ENCODE peak calls at places on chromosomes 5 and 9, in eight cellular contexts. One of them, this sample, is unnamed.
A peak's percentile ranks its signal among the peaks of the same experiment; 100 is the strongest.

GRCh38 chr5:32805966-32806626 is 95.0 kb downstream of the NPR3 start:
- DNase-seq in pancreas: no peak
- DNase-seq in Calu3: no peak
- DNase-seq in foreskin melanocyte: no peak
- DNase-seq in activated CD4-positive, alpha-beta T cell treated with anti-CD3 and anti-CD28 coated beads, Interleukin-2, amount 50 U/mL, for 48 hours: no peak
- DNase-seq in HEK293T: no peak
- DNase-seq in GM04504: peak; percentile 63
- DNase-seq in stimulated activated CD4-positive, alpha-beta T cell treated with anti-CD3 and anti-CD28 coated beads, TNF-alpha, amount 100 ng/mL, for 1 hour: no peak
- DNase-seq in this sample: no peak

GRCh38 chr5:169836835-169837234 is 143.5 kb downstream of the INSYN2B start:
- DNase-seq in pancreas: no peak
- DNase-seq in Calu3: no peak
- DNase-seq in foreskin melanocyte: no peak
- DNase-seq in activated CD4-positive, alpha-beta T cell treated with anti-CD3 and anti-CD28 coated beads, Interleukin-2, amount 50 U/mL, for 48 hours: no peak
- DNase-seq in HEK293T: no peak
- DNase-seq in GM04504: no peak
- DNase-seq in stimulated activated CD4-positive, alpha-beta T cell treated with anti-CD3 and anti-CD28 coated beads, TNF-alpha, amount 100 ng/mL, for 1 hour: no peak
- DNase-seq in this sample: no peak

GRCh38 chr5:176743136-176743827 is 67.1 kb upstream of the UNC5A start:
- DNase-seq in pancreas: no peak
- DNase-seq in Calu3: peak; percentile 30
- DNase-seq in foreskin melanocyte: no peak
- DNase-seq in activated CD4-positive, alpha-beta T cell treated with anti-CD3 and anti-CD28 coated beads, Interleukin-2, amount 50 U/mL, for 48 hours: no peak
- DNase-seq in HEK293T: peak; percentile 5
- DNase-seq in GM04504: no peak
- DNase-seq in stimulated activated CD4-positive, alpha-beta T cell treated with anti-CD3 and anti-CD28 coated beads, TNF-alpha, amount 100 ng/mL, for 1 hour: no peak
- DNase-seq in this sample: peak; percentile 35

GRCh38 chr5:139862313-139862712 is 66.7 kb downstream of the PSD2 start:
- DNase-seq in pancreas: no peak
- DNase-seq in Calu3: no peak
- DNase-seq in foreskin melanocyte: no peak
- DNase-seq in activated CD4-positive, alpha-beta T cell treated with anti-CD3 and anti-CD28 coated beads, Interleukin-2, amount 50 U/mL, for 48 hours: no peak
- DNase-seq in HEK293T: no peak
- DNase-seq in GM04504: peak; percentile 13
- DNase-seq in stimulated activated CD4-positive, alpha-beta T cell treated with anti-CD3 and anti-CD28 coated beads, TNF-alpha, amount 100 ng/mL, for 1 hour: no peak
- DNase-seq in this sample: no peak

GRCh38 chr9:132125944-132126720 is 35.7 kb upstream of the NTNG2 start:
- DNase-seq in pancreas: no peak
- DNase-seq in Calu3: no peak
- DNase-seq in foreskin melanocyte: no peak
- DNase-seq in activated CD4-positive, alpha-beta T cell treated with anti-CD3 and anti-CD28 coated beads, Interleukin-2, amount 50 U/mL, for 48 hours: no peak
- DNase-seq in HEK293T: no peak
- DNase-seq in GM04504: no peak
- DNase-seq in stimulated activated CD4-positive, alpha-beta T cell treated with anti-CD3 and anti-CD28 coated beads, TNF-alpha, amount 100 ng/mL, for 1 hour: no peak
- DNase-seq in this sample: no peak

GRCh38 chr5:128630078-128630575 is 92.1 kb upstream of the FBN2 start:
- DNase-seq in pancreas: no peak
- DNase-seq in Calu3: no peak
- DNase-seq in foreskin melanocyte: no peak
- DNase-seq in activated CD4-positive, alpha-beta T cell treated with anti-CD3 and anti-CD28 coated beads, Interleukin-2, amount 50 U/mL, for 48 hours: no peak
- DNase-seq in HEK293T: no peak
- DNase-seq in GM04504: no peak
- DNase-seq in stimulated activated CD4-positive, alpha-beta T cell treated with anti-CD3 and anti-CD28 coated beads, TNF-alpha, amount 100 ng/mL, for 1 hour: no peak
- DNase-seq in this sample: no peak

GRCh38 chr5:129960831-129961230 is 56.6 kb downstream of the CHSY3 start:
- DNase-seq in pancreas: no peak
- DNase-seq in Calu3: no peak
- DNase-seq in foreskin melanocyte: no peak
- DNase-seq in activated CD4-positive, alpha-beta T cell treated with anti-CD3 and anti-CD28 coated beads, Interleukin-2, amount 50 U/mL, for 48 hours: no peak
- DNase-seq in HEK293T: no peak
- DNase-seq in GM04504: no peak
- DNase-seq in stimulated activated CD4-positive, alpha-beta T cell treated with anti-CD3 and anti-CD28 coated beads, TNF-alpha, amount 100 ng/mL, for 1 hour: no peak
- DNase-seq in this sample: no peak

GRCh38 chr5:176368726-176369125 is 3.4 kb downstream of the ARL10 start:
- DNase-seq in pancreas: no peak
- DNase-seq in Calu3: no peak
- DNase-seq in foreskin melanocyte: no peak
- DNase-seq in activated CD4-positive, alpha-beta T cell treated with anti-CD3 and anti-CD28 coated beads, Interleukin-2, amount 50 U/mL, for 48 hours: no peak
- DNase-seq in HEK293T: no peak
- DNase-seq in GM04504: no peak
- DNase-seq in stimulated activated CD4-positive, alpha-beta T cell treated with anti-CD3 and anti-CD28 coated beads, TNF-alpha, amount 100 ng/mL, for 1 hour: no peak
- DNase-seq in this sample: no peak

GRCh38 chr9:122562134-122562760 is 9.3 kb downstream of the OR1N2 start:
- DNase-seq in pancreas: no peak
- DNase-seq in Calu3: no peak
- DNase-seq in foreskin melanocyte: no peak
- DNase-seq in activated CD4-positive, alpha-beta T cell treated with anti-CD3 and anti-CD28 coated beads, Interleukin-2, amount 50 U/mL, for 48 hours: no peak
- DNase-seq in HEK293T: no peak
- DNase-seq in GM04504: no peak
- DNase-seq in stimulated activated CD4-positive, alpha-beta T cell treated with anti-CD3 and anti-CD28 coated beads, TNF-alpha, amount 100 ng/mL, for 1 hour: no peak
- DNase-seq in this sample: no peak

GRCh38 chr5:14745188-14745563 is 80.7 kb downstream of the OTULIN start:
- DNase-seq in pancreas: no peak
- DNase-seq in Calu3: no peak
- DNase-seq in foreskin melanocyte: no peak
- DNase-seq in activated CD4-positive, alpha-beta T cell treated with anti-CD3 and anti-CD28 coated beads, Interleukin-2, amount 50 U/mL, for 48 hours: no peak
- DNase-seq in HEK293T: no peak
- DNase-seq in GM04504: no peak
- DNase-seq in stimulated activated CD4-positive, alpha-beta T cell treated with anti-CD3 and anti-CD28 coated beads, TNF-alpha, amount 100 ng/mL, for 1 hour: no peak
- DNase-seq in this sample: no peak

GRCh38 chr5:145509336-145510150 is 325.6 kb downstream of the PRELID2 start:
- DNase-seq in pancreas: no peak
- DNase-seq in Calu3: no peak
- DNase-seq in foreskin melanocyte: no peak
- DNase-seq in activated CD4-positive, alpha-beta T cell treated with anti-CD3 and anti-CD28 coated beads, Interleukin-2, amount 50 U/mL, for 48 hours: no peak
- DNase-seq in HEK293T: no peak
- DNase-seq in GM04504: no peak
- DNase-seq in stimulated activated CD4-positive, alpha-beta T cell treated with anti-CD3 and anti-CD28 coated beads, TNF-alpha, amount 100 ng/mL, for 1 hour: no peak
- DNase-seq in this sample: no peak

GRCh38 chr5:72649449-72649848 is 142.2 kb upstream of the ZNF366 start:
- DNase-seq in pancreas: no peak
- DNase-seq in Calu3: no peak
- DNase-seq in foreskin melanocyte: no peak
- DNase-seq in activated CD4-positive, alpha-beta T cell treated with anti-CD3 and anti-CD28 coated beads, Interleukin-2, amount 50 U/mL, for 48 hours: no peak
- DNase-seq in HEK293T: no peak
- DNase-seq in GM04504: no peak
- DNase-seq in stimulated activated CD4-positive, alpha-beta T cell treated with anti-CD3 and anti-CD28 coated beads, TNF-alpha, amount 100 ng/mL, for 1 hour: no peak
- DNase-seq in this sample: no peak

GRCh38 chr9:73038613-73039012 is 85.8 kb upstream of the ALDH1A1 start:
- DNase-seq in pancreas: no peak
- DNase-seq in Calu3: peak; percentile 2
- DNase-seq in foreskin melanocyte: no peak
- DNase-seq in activated CD4-positive, alpha-beta T cell treated with anti-CD3 and anti-CD28 coated beads, Interleukin-2, amount 50 U/mL, for 48 hours: no peak
- DNase-seq in HEK293T: no peak
- DNase-seq in GM04504: no peak
- DNase-seq in stimulated activated CD4-positive, alpha-beta T cell treated with anti-CD3 and anti-CD28 coated beads, TNF-alpha, amount 100 ng/mL, for 1 hour: no peak
- DNase-seq in this sample: no peak

GRCh38 chr9:104927216-104927911 is 591 bp downstream of the ABCA1 start:
- DNase-seq in pancreas: peak; percentile 58
- DNase-seq in Calu3: peak; percentile 6
- DNase-seq in foreskin melanocyte: peak; percentile 45
- DNase-seq in activated CD4-positive, alpha-beta T cell treated with anti-CD3 and anti-CD28 coated beads, Interleukin-2, amount 50 U/mL, for 48 hours: peak; percentile 19
- DNase-seq in HEK293T: peak; percentile 28
- DNase-seq in GM04504: no peak
- DNase-seq in stimulated activated CD4-positive, alpha-beta T cell treated with anti-CD3 and anti-CD28 coated beads, TNF-alpha, amount 100 ng/mL, for 1 hour: no peak
- DNase-seq in this sample: peak; percentile 52

GRCh38 chr5:133227897-133228296 is 176.1 kb downstream of the HSPA4 start:
- DNase-seq in pancreas: no peak
- DNase-seq in Calu3: no peak
- DNase-seq in foreskin melanocyte: no peak
- DNase-seq in activated CD4-positive, alpha-beta T cell treated with anti-CD3 and anti-CD28 coated beads, Interleukin-2, amount 50 U/mL, for 48 hours: no peak
- DNase-seq in HEK293T: no peak
- DNase-seq in GM04504: no peak
- DNase-seq in stimulated activated CD4-positive, alpha-beta T cell treated with anti-CD3 and anti-CD28 coated beads, TNF-alpha, amount 100 ng/mL, for 1 hour: no peak
- DNase-seq in this sample: no peak

GRCh38 chr9:13588151-13589043 is 308.9 kb upstream of the MPDZ start:
- DNase-seq in pancreas: no peak
- DNase-seq in Calu3: no peak
- DNase-seq in foreskin melanocyte: peak; percentile 48
- DNase-seq in activated CD4-positive, alpha-beta T cell treated with anti-CD3 and anti-CD28 coated beads, Interleukin-2, amount 50 U/mL, for 48 hours: no peak
- DNase-seq in HEK293T: peak; percentile 20
- DNase-seq in GM04504: no peak
- DNase-seq in stimulated activated CD4-positive, alpha-beta T cell treated with anti-CD3 and anti-CD28 coated beads, TNF-alpha, amount 100 ng/mL, for 1 hour: no peak
- DNase-seq in this sample: peak; percentile 19

GRCh38 chr9:111832428-111832827 is 37.7 kb upstream of the SHOC1 start:
- DNase-seq in pancreas: no peak
- DNase-seq in Calu3: no peak
- DNase-seq in foreskin melanocyte: no peak
- DNase-seq in activated CD4-positive, alpha-beta T cell treated with anti-CD3 and anti-CD28 coated beads, Interleukin-2, amount 50 U/mL, for 48 hours: no peak
- DNase-seq in HEK293T: no peak
- DNase-seq in GM04504: no peak
- DNase-seq in stimulated activated CD4-positive, alpha-beta T cell treated with anti-CD3 and anti-CD28 coated beads, TNF-alpha, amount 100 ng/mL, for 1 hour: no peak
- DNase-seq in this sample: no peak

GRCh38 chr5:82623094-82623514 is 344.9 kb upstream of the RPS23 start:
- DNase-seq in pancreas: no peak
- DNase-seq in Calu3: no peak
- DNase-seq in foreskin melanocyte: no peak
- DNase-seq in activated CD4-positive, alpha-beta T cell treated with anti-CD3 and anti-CD28 coated beads, Interleukin-2, amount 50 U/mL, for 48 hours: no peak
- DNase-seq in HEK293T: no peak
- DNase-seq in GM04504: no peak
- DNase-seq in stimulated activated CD4-positive, alpha-beta T cell treated with anti-CD3 and anti-CD28 coated beads, TNF-alpha, amount 100 ng/mL, for 1 hour: no peak
- DNase-seq in this sample: no peak

GRCh38 chr9:123002754-123003153 is 30.7 kb upstream of the GPR21 start:
- DNase-seq in pancreas: no peak
- DNase-seq in Calu3: no peak
- DNase-seq in foreskin melanocyte: no peak
- DNase-seq in activated CD4-positive, alpha-beta T cell treated with anti-CD3 and anti-CD28 coated beads, Interleukin-2, amount 50 U/mL, for 48 hours: no peak
- DNase-seq in HEK293T: no peak
- DNase-seq in GM04504: no peak
- DNase-seq in stimulated activated CD4-positive, alpha-beta T cell treated with anti-CD3 and anti-CD28 coated beads, TNF-alpha, amount 100 ng/mL, for 1 hour: no peak
- DNase-seq in this sample: no peak

GRCh38 chr9:106716820-106717219 is 146.1 kb upstream of the ZNF462 start:
- DNase-seq in pancreas: no peak
- DNase-seq in Calu3: no peak
- DNase-seq in foreskin melanocyte: no peak
- DNase-seq in activated CD4-positive, alpha-beta T cell treated with anti-CD3 and anti-CD28 coated beads, Interleukin-2, amount 50 U/mL, for 48 hours: no peak
- DNase-seq in HEK293T: no peak
- DNase-seq in GM04504: no peak
- DNase-seq in stimulated activated CD4-positive, alpha-beta T cell treated with anti-CD3 and anti-CD28 coated beads, TNF-alpha, amount 100 ng/mL, for 1 hour: no peak
- DNase-seq in this sample: no peak

GRCh38 chr9:121884057-121884512 is 209.0 kb downstream of the TTLL11 start:
- DNase-seq in pancreas: no peak
- DNase-seq in Calu3: no peak
- DNase-seq in foreskin melanocyte: peak; percentile 19
- DNase-seq in activated CD4-positive, alpha-beta T cell treated with anti-CD3 and anti-CD28 coated beads, Interleukin-2, amount 50 U/mL, for 48 hours: no peak
- DNase-seq in HEK293T: no peak
- DNase-seq in GM04504: no peak
- DNase-seq in stimulated activated CD4-positive, alpha-beta T cell treated with anti-CD3 and anti-CD28 coated beads, TNF-alpha, amount 100 ng/mL, for 1 hour: no peak
- DNase-seq in this sample: no peak

GRCh38 chr5:61600945-61601491 is 269.0 kb downstream of the ZSWIM6 start:
- DNase-seq in pancreas: peak; percentile 27
- DNase-seq in Calu3: no peak
- DNase-seq in foreskin melanocyte: no peak
- DNase-seq in activated CD4-positive, alpha-beta T cell treated with anti-CD3 and anti-CD28 coated beads, Interleukin-2, amount 50 U/mL, for 48 hours: no peak
- DNase-seq in HEK293T: no peak
- DNase-seq in GM04504: no peak
- DNase-seq in stimulated activated CD4-positive, alpha-beta T cell treated with anti-CD3 and anti-CD28 coated beads, TNF-alpha, amount 100 ng/mL, for 1 hour: no peak
- DNase-seq in this sample: no peak

GRCh38 chr5:107422494-107422893 is 248.2 kb downstream of the EFNA5 start:
- DNase-seq in pancreas: no peak
- DNase-seq in Calu3: no peak
- DNase-seq in foreskin melanocyte: no peak
- DNase-seq in activated CD4-positive, alpha-beta T cell treated with anti-CD3 and anti-CD28 coated beads, Interleukin-2, amount 50 U/mL, for 48 hours: no peak
- DNase-seq in HEK293T: no peak
- DNase-seq in GM04504: no peak
- DNase-seq in stimulated activated CD4-positive, alpha-beta T cell treated with anti-CD3 and anti-CD28 coated beads, TNF-alpha, amount 100 ng/mL, for 1 hour: no peak
- DNase-seq in this sample: no peak

GRCh38 chr9:130186839-130187522 is 14.8 kb downstream of the NCS1 start:
- DNase-seq in pancreas: no peak
- DNase-seq in Calu3: peak; percentile 73
- DNase-seq in foreskin melanocyte: no peak
- DNase-seq in activated CD4-positive, alpha-beta T cell treated with anti-CD3 and anti-CD28 coated beads, Interleukin-2, amount 50 U/mL, for 48 hours: no peak
- DNase-seq in HEK293T: peak; percentile 63
- DNase-seq in GM04504: peak; percentile 51
- DNase-seq in stimulated activated CD4-positive, alpha-beta T cell treated with anti-CD3 and anti-CD28 coated beads, TNF-alpha, amount 100 ng/mL, for 1 hour: no peak
- DNase-seq in this sample: peak; percentile 61

GRCh38 chr5:56190500-56190899 is 42.6 kb downstream of the ANKRD55 start:
- DNase-seq in pancreas: peak; percentile 41
- DNase-seq in Calu3: no peak
- DNase-seq in foreskin melanocyte: peak; percentile 84
- DNase-seq in activated CD4-positive, alpha-beta T cell treated with anti-CD3 and anti-CD28 coated beads, Interleukin-2, amount 50 U/mL, for 48 hours: peak; percentile 7
- DNase-seq in HEK293T: no peak
- DNase-seq in GM04504: peak; percentile 60
- DNase-seq in stimulated activated CD4-positive, alpha-beta T cell treated with anti-CD3 and anti-CD28 coated beads, TNF-alpha, amount 100 ng/mL, for 1 hour: peak; percentile 21
- DNase-seq in this sample: peak; percentile 46

GRCh38 chr9:94900222-94901018 is 173.9 kb downstream of the AOPEP start:
- DNase-seq in pancreas: no peak
- DNase-seq in Calu3: no peak
- DNase-seq in foreskin melanocyte: no peak
- DNase-seq in activated CD4-positive, alpha-beta T cell treated with anti-CD3 and anti-CD28 coated beads, Interleukin-2, amount 50 U/mL, for 48 hours: no peak
- DNase-seq in HEK293T: no peak
- DNase-seq in GM04504: peak; percentile 94
- DNase-seq in stimulated activated CD4-positive, alpha-beta T cell treated with anti-CD3 and anti-CD28 coated beads, TNF-alpha, amount 100 ng/mL, for 1 hour: no peak
- DNase-seq in this sample: no peak

GRCh38 chr9:81292056-81292805 is 397.1 kb downstream of the TLE1 start:
- DNase-seq in pancreas: no peak
- DNase-seq in Calu3: no peak
- DNase-seq in foreskin melanocyte: no peak
- DNase-seq in activated CD4-positive, alpha-beta T cell treated with anti-CD3 and anti-CD28 coated beads, Interleukin-2, amount 50 U/mL, for 48 hours: no peak
- DNase-seq in HEK293T: no peak
- DNase-seq in GM04504: no peak
- DNase-seq in stimulated activated CD4-positive, alpha-beta T cell treated with anti-CD3 and anti-CD28 coated beads, TNF-alpha, amount 100 ng/mL, for 1 hour: no peak
- DNase-seq in this sample: no peak

This sample was measured in head of caudate nucleus.